ENCODE peak calls at places on chromosome 19, in six cellular contexts. P, O, V, F, X and K are unnamed samples.

GRCh38 chr19:55157064-55157908 is at the start of gene TNNI3:
- DNase-seq in X (no peak), V (no peak), F (no peak), O (no peak), P (no peak), K (no peak)

GRCh38 chr19:42553292-42554045 is 25.2 kb upstream of the CEACAM1 start:
- DNase-seq in X (no peak), P (no peak), O (peak), F (no peak), V (peak), K (no peak)

GRCh38 chr19:8261347-8261746 is 46.8 kb downstream of the CD320 start:
- DNase-seq in X (no peak), P (peak), O (no peak), F (no peak), V (no peak), K (no peak)

GRCh38 chr19:30070970-30071632 is 129.1 kb downstream of the URI1 start:
- DNase-seq in O (no peak), X (no peak), F (no peak), V (no peak), P (peak), K (no peak)

GRCh38 chr19:752652-753517 is 2.0 kb downstream of the MISP start:
- DNase-seq in V (peak), F (peak), X (no peak), O (peak), P (no peak), K (no peak)

GRCh38 chr19:47187797-47188196 is 43.2 kb downstream of the BBC3 start:
- DNase-seq in F (no peak), P (no peak), X (no peak), V (no peak), O (no peak), K (no peak)

GRCh38 chr19:8096071-8096470 is 43.5 kb downstream of the CCL25 start:
- DNase-seq in F (no peak), X (no peak), P (no peak), O (no peak), V (no peak), K (no peak)

GRCh38 chr19:15280048-15280725 is 47.9 kb upstream of the EPHX3 start:
- DNase-seq in F (peak), V (no peak), X (no peak), O (no peak), P (peak), K (no peak)

GRCh38 chr19:17513801-17514200 is 2.4 kb downstream of the PGLS start:
- DNase-seq in O (no peak), V (no peak), F (no peak), X (no peak), P (no peak), K (no peak)

GRCh38 chr19:15417699-15418098 is 1.1 kb downstream of the AKAP8L start:
- DNase-seq in F (no peak), O (peak), V (no peak), X (no peak), P (peak), K (no peak)

GRCh38 chr19:51837145-51837544 is 42.2 kb downstream of the FPR3 start:
- DNase-seq in P (no peak), O (no peak), X (no peak), V (no peak), F (no peak), K (no peak)

GRCh38 chr19:11244846-11245589 is 5.6 kb downstream of the ANGPTL8 start:
- DNase-seq in O (no peak), P (no peak), V (no peak), F (no peak), X (no peak), K (no peak)

GRCh38 chr19:45971260-45971902 is 2.3 kb downstream of the NOVA2 start:
- DNase-seq in F (no peak), P (no peak), V (no peak), X (no peak), O (no peak), K (no peak)
- H3K4me3 ChIP-seq in F (peak), P (peak), V (no peak), X (no peak), O (no peak), K (no peak)

GRCh38 chr19:5052945-5053485 is 84.1 kb downstream of the KDM4B start:
- DNase-seq in V (no peak), O (no peak), F (no peak), P (no peak), X (no peak), K (no peak)

GRCh38 chr19:5051619-5052018 is 82.7 kb downstream of the KDM4B start:
- DNase-seq in F (no peak), X (no peak), P (no peak), O (no peak), V (no peak), K (no peak)

GRCh38 chr19:5050905-5051304 is 82.0 kb downstream of the KDM4B start:
- DNase-seq in P (no peak), F (no peak), X (no peak), O (no peak), V (no peak), K (no peak)

GRCh38 chr19:5053661-5054060 is 84.7 kb downstream of the KDM4B start:
- DNase-seq in V (no peak), P (no peak), O (no peak), X (no peak), F (no peak), K (no peak)

GRCh38 chr19:5052515-5052914 is 83.6 kb downstream of the KDM4B start:
- DNase-seq in P (no peak), X (no peak), O (no peak), F (no peak), V (no peak), K (no peak)
- TF ChIP-seq CTCF in P (no peak), X (no peak), O (no peak), F (no peak), V (no peak), K (no peak)

GRCh38 chr19:52991021-52991420 is 22.7 kb upstream of the ERVV-1 start:
- DNase-seq in O (peak), V (no peak), P (no peak), X (no peak), F (no peak), K (no peak)
- H3K4me3 ChIP-seq in O (no peak), V (no peak), P (no peak), X (no peak), F (no peak), K (no peak)

DNA sequence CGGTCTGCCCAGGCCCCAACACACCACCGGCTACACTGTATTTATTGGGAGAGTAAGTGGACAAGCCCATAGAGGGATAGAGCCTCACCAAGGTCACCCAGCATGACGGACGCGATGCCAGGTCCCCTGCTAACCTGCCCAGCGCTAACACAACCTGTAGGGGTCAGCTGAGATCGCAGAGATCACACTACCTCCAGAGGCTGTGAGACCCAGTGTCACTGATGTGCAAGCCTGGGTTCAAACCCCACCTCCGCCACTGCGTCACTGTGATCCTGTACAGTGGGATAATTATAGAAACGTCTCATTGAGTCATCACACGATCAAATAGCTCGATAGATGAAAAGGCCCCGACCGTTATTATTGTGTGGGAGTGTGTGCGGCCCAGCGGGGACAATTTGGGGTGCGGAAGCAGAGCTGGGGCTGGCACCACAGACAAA is 10.6 kb upstream of the TLE2 start:
- DNase-seq in F (peak), P (no peak), X (peak), V (no peak), O (no peak), K (peak)
- TF ChIP-seq CTCF in F (no peak), P (no peak), X (no peak), V (no peak), O (no peak), K (peak)

GRCh38 chr19:38690832-38691231 is 43.4 kb downstream of the ACTN4 start:
- DNase-seq in F (no peak), P (no peak), V (no peak), X (no peak), O (no peak), K (no peak)

GRCh38 chr19:38692458-38693379 is 45.3 kb downstream of the ACTN4 start:
- DNase-seq in X (no peak), P (no peak), F (no peak), O (no peak), V (no peak), K (no peak)

GRCh38 chr19:38693380-38694223 is 46.2 kb downstream of the ACTN4 start:
- DNase-seq in X (no peak), O (peak), F (no peak), P (no peak), V (peak), K (peak)

GRCh38 chr19:38690146-38690545 is 42.7 kb downstream of the ACTN4 start:
- DNase-seq in O (no peak), F (no peak), V (no peak), P (no peak), X (no peak), K (no peak)

DNA sequence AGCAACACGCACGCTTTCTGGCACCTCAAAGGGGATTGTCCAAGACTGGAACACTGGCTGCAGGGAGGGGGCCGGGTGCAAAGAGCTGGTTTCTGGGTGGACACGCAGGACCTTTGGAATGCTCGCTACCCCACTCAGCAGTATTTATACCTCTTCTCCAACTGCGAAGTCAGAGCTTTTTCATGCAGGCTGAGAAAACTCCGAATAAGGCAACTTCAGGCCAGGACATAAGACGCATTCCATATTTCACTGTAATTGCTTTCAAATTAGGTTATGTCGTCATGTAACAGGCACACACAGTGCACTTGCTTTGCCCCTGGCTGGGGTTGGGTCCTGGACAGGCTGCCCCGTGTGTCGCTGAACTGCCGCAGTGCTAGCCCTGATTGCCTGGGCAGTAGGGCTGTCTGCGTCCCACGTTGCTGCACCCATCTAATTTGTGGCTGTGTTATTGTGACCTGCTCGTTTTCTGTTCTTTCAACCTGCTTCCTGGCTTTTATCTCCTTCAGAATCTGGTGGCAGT is 44.5 kb downstream of the ACTN4 start:
- DNase-seq in P (peak), O (peak), F (peak), X (peak), V (no peak), K (no peak)
- H3K4me3 ChIP-seq in P (no peak), O (no peak), F (no peak), X (no peak), V (no peak), K (no peak)

GRCh38 chr19:58572818-58573657 is at the start of gene MZF1:
- DNase-seq in P (peak), O (peak), X (peak), F (peak), V (peak), K (peak)
- TF ChIP-seq CTCF in P (no peak), O (no peak), X (peak), F (peak), V (no peak), K (peak)

GRCh38 chr19:37817180-37817911 is 38.0 kb upstream of the ZNF573 start:
- DNase-seq in V (peak), P (peak), X (peak), F (peak), O (peak), K (no peak)
- H3K4me3 ChIP-seq in V (no peak), P (peak), X (peak), F (peak), O (peak), K (no peak)

GRCh38 chr19:50152578-50152977 is 10.5 kb downstream of the IZUMO2 start:
- DNase-seq in O (no peak), V (no peak), F (no peak), P (no peak), X (no peak), K (no peak)

GRCh38 chr19:50159078-50159477 is 4.0 kb downstream of the IZUMO2 start:
- DNase-seq in X (no peak), V (no peak), O (no peak), F (no peak), P (no peak), K (no peak)

GRCh38 chr19:50158577-50158976 is 4.5 kb downstream of the IZUMO2 start:
- DNase-seq in P (no peak), V (no peak), X (no peak), F (no peak), O (no peak), K (no peak)

GRCh38 chr19:50154529-50154928 is 8.6 kb downstream of the IZUMO2 start:
- DNase-seq in O (no peak), P (no peak), V (no peak), F (no peak), X (no peak), K (no peak)

GRCh38 chr19:50155520-50156109 is 7.5 kb downstream of the IZUMO2 start:
- DNase-seq in O (no peak), F (no peak), X (no peak), P (no peak), V (no peak), K (no peak)
- TF ChIP-seq CTCF in O (no peak), F (no peak), X (no peak), P (no peak), V (no peak), K (peak)